ENCODE peak calls at places on chromosomes 11 and 22, in ten cellular contexts. P is NCI-H1930; Y is tibial nerve; K is thoracic aorta; G is stimulated activated CD4-positive, alpha-beta T cell treated with anti-CD3 and anti-CD28 coated beads, TNF-alpha, amount 100 ng/mL, for 48 hours; N is NCI-H1092; H is skeletal muscle cell; W is posterior cingulate gyrus; I is OCI-LY7; C is neural crest cell. M is an unnamed sample.

GRCh38 chr22:48464246-48464645 is 1363.4 kb downstream of the BRD1 start:
- DNase-seq in P (no peak), Y (no peak), K (no peak), G (no peak), N (no peak), H (no peak), W (peak), I (no peak), C (no peak), M (no peak)

GRCh38 chr22:32557424-32557823 is 82.8 kb downstream of the FBXO7 start:
- DNase-seq in P (no peak), Y (no peak), K (no peak), G (no peak), N (no peak), H (no peak), W (no peak), I (no peak), C (no peak), M (no peak)

GRCh38 chr11:114125959-114126358 is 66.4 kb downstream of the ZBTB16 start:
- DNase-seq in P (no peak), Y (no peak), K (no peak), G (no peak), N (no peak), H (no peak), W (no peak), I (no peak), C (no peak), M (no peak)

GRCh38 chr11:29333993-29334780 is 682.6 kb downstream of the KCNA4 start:
- DNase-seq in P (no peak), Y (no peak), K (no peak), G (no peak), N (peak), H (no peak), W (peak), I (peak), C (no peak), M (peak)

GRCh38 chr11:26947379-26947844 is 46.5 kb upstream of the FIBIN start:
- DNase-seq in P (no peak), Y (peak), K (peak), G (no peak), N (no peak), H (peak), W (no peak), I (no peak), C (no peak), M (no peak)

GRCh38 chr11:111777094-111778046 is 11.2 kb upstream of the PPP2R1B start:
- DNase-seq in P (peak), Y (peak), K (no peak), G (no peak), N (peak), H (no peak), W (peak), I (peak), C (no peak), M (peak)

GRCh38 chr11:134270250-134270714 is 5.9 kb upstream of the GLB1L3 start:
- DNase-seq in P (no peak), Y (no peak), K (no peak), G (no peak), N (peak), H (no peak), W (no peak), I (no peak), C (no peak), M (peak)

GRCh38 chr11:34331736-34332135 is 26.1 kb downstream of the ABTB2 start:
- DNase-seq in P (no peak), Y (no peak), K (no peak), G (no peak), N (no peak), H (no peak), W (no peak), I (no peak), C (no peak), M (no peak)

GRCh38 chr11:12167098-12167999 is 57.0 kb downstream of the MICAL2 start:
- DNase-seq in P (no peak), Y (no peak), K (peak), G (no peak), N (no peak), H (peak), W (no peak), I (no peak), C (no peak), M (no peak)

GRCh38 chr11:104907521-104908185 is 9.4 kb upstream of the CASP12 start:
- DNase-seq in P (no peak), Y (no peak), K (no peak), G (no peak), N (no peak), H (peak), W (no peak), I (no peak), C (no peak), M (peak)

GRCh38 chr11:123504401-123504800 is 74.3 kb downstream of the GRAMD1B start:
- DNase-seq in P (no peak), Y (no peak), K (no peak), G (no peak), N (no peak), H (no peak), W (no peak), I (no peak), C (no peak), M (no peak)

GRCh38 chr11:132253469-132254264 is 883.3 kb downstream of the NTM start:
- DNase-seq in P (no peak), Y (no peak), K (no peak), G (no peak), N (peak), H (no peak), W (peak), I (no peak), C (no peak), M (no peak)

GRCh38 chr11:45930031-45930794 is 7.8 kb downstream of the LARGE2 start:
- DNase-seq in P (no peak), Y (no peak), K (no peak), G (no peak), N (peak), H (no peak), W (peak), I (peak), C (no peak), M (peak)

GRCh38 chr22:33524511-33525270 is 395.6 kb downstream of the LARGE1 start:
- DNase-seq in P (no peak), Y (no peak), K (no peak), G (no peak), N (no peak), H (no peak), W (no peak), I (no peak), C (no peak), M (no peak)

GRCh38 chr11:61955031-61955415 is 4.9 kb downstream of the BEST1 start:
- DNase-seq in P (peak), Y (peak), K (no peak), G (no peak), N (no peak), H (peak), W (peak), I (no peak), C (no peak), M (no peak)

GRCh38 chr11:105333153-105333552 is 193.6 kb upstream of the CARD18 start:
- DNase-seq in P (no peak), Y (no peak), K (no peak), G (no peak), N (no peak), H (no peak), W (no peak), I (no peak), C (no peak), M (no peak)

GRCh38 chr22:42777126-42777525 is 56.5 kb upstream of the A4GALT start:
- DNase-seq in P (no peak), Y (no peak), K (no peak), G (no peak), N (no peak), H (no peak), W (no peak), I (no peak), C (no peak), M (no peak)

GRCh38 chr22:19035474-19036228 is 86.6 kb downstream of the DGCR2 start:
- DNase-seq in P (no peak), Y (no peak), K (no peak), G (no peak), N (no peak), H (no peak), W (peak), I (peak), C (no peak), M (peak)

GRCh38 chr22:36425977-36426523 is 38.3 kb upstream of the MYH9 start:
- DNase-seq in P (no peak), Y (no peak), K (no peak), G (no peak), N (no peak), H (no peak), W (no peak), I (no peak), C (peak), M (peak)

GRCh38 chr11:15723966-15724365 is 609.2 kb downstream of the INSC start:
- DNase-seq in P (no peak), Y (no peak), K (no peak), G (no peak), N (no peak), H (no peak), W (no peak), I (no peak), C (no peak), M (no peak)

GRCh38 chr22:24106385-24107381 is 74.6 kb upstream of the SUSD2 start:
- DNase-seq in P (no peak), Y (no peak), K (no peak), G (no peak), N (no peak), H (no peak), W (peak), I (peak), C (no peak), M (peak)

GRCh38 chr22:23384451-23384850 is 195.6 kb downstream of the IGLL1 start:
- DNase-seq in P (no peak), Y (no peak), K (no peak), G (no peak), N (no peak), H (no peak), W (no peak), I (no peak), C (no peak), M (no peak)

GRCh38 chr11:127461575-127462344 is 461.2 kb upstream of the KIRREL3 start:
- DNase-seq in P (no peak), Y (no peak), K (no peak), G (no peak), N (no peak), H (no peak), W (no peak), I (no peak), C (no peak), M (no peak)

GRCh38 chr11:113722221-113722620 is 16.1 kb upstream of the TMPRSS5 start:
- DNase-seq in P (no peak), Y (no peak), K (no peak), G (no peak), N (no peak), H (no peak), W (no peak), I (no peak), C (no peak), M (no peak)

GRCh38 chr22:48192920-48193319 is 1430.5 kb downstream of the TBC1D22A start:
- DNase-seq in P (no peak), Y (no peak), K (no peak), G (no peak), N (no peak), H (no peak), W (no peak), I (peak), C (no peak), M (no peak)

GRCh38 chr11:73478737-73479347 is 102.6 kb downstream of the RELT start:
- DNase-seq in P (no peak), Y (no peak), K (no peak), G (no peak), N (no peak), H (no peak), W (no peak), I (peak), C (no peak), M (peak)

GRCh38 chr11:122923302-122923701 is 40.7 kb downstream of the JHY start:
- DNase-seq in P (no peak), Y (no peak), K (no peak), G (no peak), N (no peak), H (no peak), W (no peak), I (no peak), C (no peak), M (no peak)

GRCh38 chr11:68855205-68855978 is 13.7 kb upstream of the CPT1A start:
- DNase-seq in P (no peak), Y (no peak), K (no peak), G (no peak), N (no peak), H (no peak), W (peak), I (no peak), C (no peak), M (no peak)

GRCh38 chr11:2146051-2146450 is 6.9 kb upstream of the IGF2 start:
- DNase-seq in P (no peak), Y (no peak), K (no peak), G (no peak), N (no peak), H (no peak), W (no peak), I (no peak), C (no peak), M (no peak)

GRCh38 chr22:40634119-40634903 is 2.2 kb downstream of the MRTFA start:
- DNase-seq in P (no peak), Y (no peak), K (no peak), G (no peak), N (no peak), H (no peak), W (no peak), I (no peak), C (no peak), M (no peak)

GRCh38 chr11:41522391-41522790 is 62.9 kb upstream of the LRRC4C start:
- DNase-seq in P (no peak), Y (no peak), K (no peak), G (no peak), N (no peak), H (no peak), W (no peak), I (no peak), C (no peak), M (no peak)

GRCh38 chr22:23750744-23751440 is at the start of gene ZNF70:
- DNase-seq in P (peak), Y (peak), K (peak), G (peak), N (peak), H (peak), W (peak), I (peak), C (peak), M (peak)

GRCh38 chr11:74676596-74676995 is 54.6 kb downstream of the CHRDL2 start:
- DNase-seq in P (no peak), Y (no peak), K (no peak), G (no peak), N (no peak), H (no peak), W (no peak), I (no peak), C (no peak), M (no peak)